ENCODE peak calls at places on chromosomes 7 and 10, in ten cellular contexts. One of them, this sample, is unnamed.

GRCh38 chr7:28044825-28045224 is 135.8 kb downstream of the JAZF1 start:
- DNase-seq in uterus: no peak
- DNase-seq in GM10248: no peak
- DNase-seq in foreskin fibroblast: no peak
- DNase-seq in lower lobe of right lung: no peak
- DNase-seq in adrenal gland: no peak
- DNase-seq in body of pancreas: no peak
- DNase-seq in brain microvascular endothelial cell: no peak
- DNase-seq in CD8-positive, alpha-beta T cell: no peak
- DNase-seq in fibroblast of the aortic adventitia: no peak
- DNase-seq in this sample: no peak

GRCh38 chr7:98186452-98187137 is 24.6 kb upstream of the BHLHA15 start:
- DNase-seq in lower lobe of right lung: no peak
- DNase-seq in adrenal gland: no peak
- DNase-seq in GM10248: no peak
- DNase-seq in uterus: no peak
- DNase-seq in body of pancreas: no peak
- DNase-seq in CD8-positive, alpha-beta T cell: no peak
- DNase-seq in foreskin fibroblast: no peak
- DNase-seq in brain microvascular endothelial cell: peak; percentile 37
- DNase-seq in fibroblast of the aortic adventitia: peak; percentile 87
- DNase-seq in this sample: no peak

GRCh38 chr7:33854951-33855350 is 50.4 kb upstream of the BMPER start:
- DNase-seq in fibroblast of the aortic adventitia: peak; percentile 61
- DNase-seq in foreskin fibroblast: peak; percentile 90
- DNase-seq in adrenal gland: no peak
- DNase-seq in GM10248: no peak
- DNase-seq in CD8-positive, alpha-beta T cell: no peak
- DNase-seq in lower lobe of right lung: no peak
- DNase-seq in uterus: no peak
- DNase-seq in body of pancreas: no peak
- DNase-seq in brain microvascular endothelial cell: peak; percentile 47
- DNase-seq in this sample: no peak

GRCh38 chr10:132102717-132103110 is 37.0 kb downstream of the JAKMIP3 start:
- DNase-seq in lower lobe of right lung: no peak
- DNase-seq in adrenal gland: no peak
- DNase-seq in foreskin fibroblast: no peak
- DNase-seq in brain microvascular endothelial cell: no peak
- DNase-seq in body of pancreas: no peak
- DNase-seq in GM10248: no peak
- DNase-seq in fibroblast of the aortic adventitia: no peak
- DNase-seq in CD8-positive, alpha-beta T cell: no peak
- DNase-seq in uterus: no peak
- DNase-seq in this sample: no peak

GRCh38 chr7:70668606-70669358 is 463.2 kb upstream of the GALNT17 start:
- DNase-seq in brain microvascular endothelial cell: no peak
- DNase-seq in uterus: no peak
- DNase-seq in CD8-positive, alpha-beta T cell: no peak
- DNase-seq in fibroblast of the aortic adventitia: no peak
- DNase-seq in lower lobe of right lung: no peak
- DNase-seq in GM10248: no peak
- DNase-seq in adrenal gland: no peak
- DNase-seq in foreskin fibroblast: no peak
- DNase-seq in body of pancreas: peak; percentile 56
- DNase-seq in this sample: no peak

GRCh38 chr10:51063659-51064535 is 10.4 kb upstream of the PRKG1 start:
- DNase-seq in GM10248: no peak
- DNase-seq in brain microvascular endothelial cell: no peak
- DNase-seq in body of pancreas: no peak
- DNase-seq in adrenal gland: no peak
- DNase-seq in lower lobe of right lung: no peak
- DNase-seq in foreskin fibroblast: peak; percentile 29
- DNase-seq in CD8-positive, alpha-beta T cell: no peak
- DNase-seq in fibroblast of the aortic adventitia: peak; percentile 79
- DNase-seq in uterus: no peak
- DNase-seq in this sample: no peak

GRCh38 chr10:124972637-124973036 is 30.7 kb downstream of the ZRANB1 start:
- DNase-seq in lower lobe of right lung: no peak
- DNase-seq in GM10248: no peak
- DNase-seq in fibroblast of the aortic adventitia: no peak
- DNase-seq in foreskin fibroblast: no peak
- DNase-seq in brain microvascular endothelial cell: no peak
- DNase-seq in adrenal gland: no peak
- DNase-seq in body of pancreas: no peak
- DNase-seq in uterus: no peak
- DNase-seq in CD8-positive, alpha-beta T cell: no peak
- DNase-seq in this sample: no peak

GRCh38 chr10:11162828-11163599 is 145.3 kb downstream of the CELF2 start:
- DNase-seq in foreskin fibroblast: no peak
- DNase-seq in GM10248: peak; percentile 77
- DNase-seq in lower lobe of right lung: peak; percentile 82
- DNase-seq in fibroblast of the aortic adventitia: no peak
- DNase-seq in body of pancreas: peak; percentile 78
- DNase-seq in adrenal gland: peak; percentile 49
- DNase-seq in brain microvascular endothelial cell: no peak
- DNase-seq in CD8-positive, alpha-beta T cell: peak; percentile 85
- DNase-seq in uterus: no peak
- DNase-seq in this sample: peak; percentile 77

GRCh38 chr10:112732277-112732891 is 217.7 kb upstream of the TCF7L2 start:
- DNase-seq in brain microvascular endothelial cell: no peak
- DNase-seq in uterus: no peak
- DNase-seq in foreskin fibroblast: no peak
- DNase-seq in body of pancreas: no peak
- DNase-seq in fibroblast of the aortic adventitia: no peak
- DNase-seq in CD8-positive, alpha-beta T cell: no peak
- DNase-seq in adrenal gland: no peak
- DNase-seq in lower lobe of right lung: no peak
- DNase-seq in GM10248: no peak
- DNase-seq in this sample: no peak

GRCh38 chr10:21078410-21079329 is 181.6 kb upstream of the NEBL start:
- DNase-seq in lower lobe of right lung: peak; percentile 56
- DNase-seq in uterus: peak; percentile 60
- DNase-seq in CD8-positive, alpha-beta T cell: no peak
- DNase-seq in body of pancreas: peak; percentile 73
- DNase-seq in brain microvascular endothelial cell: peak; percentile 58
- DNase-seq in adrenal gland: peak; percentile 75
- DNase-seq in GM10248: peak; percentile 25
- DNase-seq in foreskin fibroblast: peak; percentile 57
- DNase-seq in fibroblast of the aortic adventitia: peak; percentile 80
- DNase-seq in this sample: no peak

GRCh38 chr10:125768217-125768616 is 7.4 kb downstream of the MMP21 start:
- DNase-seq in CD8-positive, alpha-beta T cell: no peak
- DNase-seq in body of pancreas: no peak
- DNase-seq in fibroblast of the aortic adventitia: peak; percentile 46
- DNase-seq in lower lobe of right lung: no peak
- DNase-seq in adrenal gland: no peak
- DNase-seq in GM10248: no peak
- DNase-seq in uterus: no peak
- DNase-seq in brain microvascular endothelial cell: no peak
- DNase-seq in foreskin fibroblast: peak; percentile 2
- DNase-seq in this sample: no peak

GRCh38 chr7:66758964-66759628 is 18.6 kb downstream of the RABGEF1 start:
- DNase-seq in adrenal gland: no peak
- DNase-seq in GM10248: no peak
- DNase-seq in fibroblast of the aortic adventitia: no peak
- DNase-seq in uterus: no peak
- DNase-seq in body of pancreas: peak; percentile 41
- DNase-seq in lower lobe of right lung: peak; percentile 67
- DNase-seq in brain microvascular endothelial cell: peak; percentile 9
- DNase-seq in foreskin fibroblast: no peak
- DNase-seq in CD8-positive, alpha-beta T cell: no peak
- DNase-seq in this sample: no peak

GRCh38 chr10:64659311-64659710 is 1138.1 kb downstream of the REEP3 start:
- DNase-seq in body of pancreas: no peak
- DNase-seq in fibroblast of the aortic adventitia: no peak
- DNase-seq in adrenal gland: no peak
- DNase-seq in foreskin fibroblast: no peak
- DNase-seq in GM10248: no peak
- DNase-seq in CD8-positive, alpha-beta T cell: no peak
- DNase-seq in uterus: no peak
- DNase-seq in brain microvascular endothelial cell: no peak
- DNase-seq in lower lobe of right lung: no peak
- DNase-seq in this sample: no peak

GRCh38 chr7:133633055-133633454 is 380.2 kb downstream of the EXOC4 start:
- DNase-seq in uterus: no peak
- DNase-seq in foreskin fibroblast: peak; percentile 53
- DNase-seq in brain microvascular endothelial cell: peak; percentile 32
- DNase-seq in GM10248: no peak
- DNase-seq in fibroblast of the aortic adventitia: peak; percentile 59
- DNase-seq in adrenal gland: no peak
- DNase-seq in lower lobe of right lung: no peak
- DNase-seq in CD8-positive, alpha-beta T cell: no peak
- DNase-seq in body of pancreas: no peak
- DNase-seq in this sample: no peak

GRCh38 chr7:16603633-16604032 is 41.9 kb downstream of the ANKMY2 start:
- DNase-seq in fibroblast of the aortic adventitia: no peak
- DNase-seq in brain microvascular endothelial cell: no peak
- DNase-seq in CD8-positive, alpha-beta T cell: no peak
- DNase-seq in GM10248: no peak
- DNase-seq in uterus: no peak
- DNase-seq in foreskin fibroblast: no peak
- DNase-seq in adrenal gland: no peak
- DNase-seq in lower lobe of right lung: no peak
- DNase-seq in body of pancreas: peak; percentile 36
- DNase-seq in this sample: no peak

GRCh38 chr7:16606704-16607103 is 38.9 kb downstream of the ANKMY2 start:
- DNase-seq in body of pancreas: no peak
- DNase-seq in GM10248: no peak
- DNase-seq in brain microvascular endothelial cell: no peak
- DNase-seq in adrenal gland: no peak
- DNase-seq in fibroblast of the aortic adventitia: no peak
- DNase-seq in foreskin fibroblast: no peak
- DNase-seq in CD8-positive, alpha-beta T cell: no peak
- DNase-seq in lower lobe of right lung: no peak
- DNase-seq in uterus: no peak
- DNase-seq in this sample: no peak

GRCh38 chr7:16599860-16600259 is 45.7 kb downstream of the ANKMY2 start:
- DNase-seq in body of pancreas: no peak
- DNase-seq in adrenal gland: no peak
- DNase-seq in CD8-positive, alpha-beta T cell: no peak
- DNase-seq in fibroblast of the aortic adventitia: no peak
- DNase-seq in brain microvascular endothelial cell: no peak
- DNase-seq in foreskin fibroblast: no peak
- DNase-seq in lower lobe of right lung: no peak
- DNase-seq in uterus: no peak
- DNase-seq in GM10248: no peak
- DNase-seq in this sample: no peak

GRCh38 chr7:16609842-16610450 is 35.6 kb downstream of the ANKMY2 start:
- DNase-seq in GM10248: peak; percentile 18
- DNase-seq in body of pancreas: no peak
- DNase-seq in CD8-positive, alpha-beta T cell: no peak
- DNase-seq in uterus: no peak
- DNase-seq in foreskin fibroblast: no peak
- DNase-seq in adrenal gland: no peak
- DNase-seq in fibroblast of the aortic adventitia: no peak
- DNase-seq in lower lobe of right lung: no peak
- DNase-seq in brain microvascular endothelial cell: no peak
- DNase-seq in this sample: no peak

DNA sequence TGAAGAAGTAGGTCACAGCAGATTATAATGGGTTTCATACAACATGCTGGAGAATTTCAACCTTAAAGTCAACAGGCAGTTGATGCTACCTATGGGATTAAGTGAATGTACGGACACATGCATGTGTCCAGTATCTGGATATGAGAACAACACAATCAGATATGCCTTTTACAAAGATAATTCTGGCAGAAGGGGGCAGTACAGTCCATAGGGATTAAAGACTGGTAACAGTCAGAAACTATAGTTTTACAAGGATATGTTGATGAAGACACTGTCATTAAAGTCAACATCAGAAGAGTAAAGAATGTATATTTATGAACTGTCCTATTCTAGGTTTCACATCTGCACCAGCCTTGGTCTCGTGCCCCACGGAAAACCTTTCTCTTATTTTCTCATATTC is 41.5 kb downstream of the ANKMY2 start:
- DNase-seq in CD8-positive, alpha-beta T cell: no peak
- DNase-seq in uterus: no peak
- DNase-seq in body of pancreas: no peak
- DNase-seq in fibroblast of the aortic adventitia: peak; percentile 26
- DNase-seq in GM10248: no peak
- DNase-seq in lower lobe of right lung: no peak
- DNase-seq in foreskin fibroblast: no peak
- DNase-seq in brain microvascular endothelial cell: no peak
- DNase-seq in adrenal gland: no peak
- DNase-seq in this sample: no peak
- TF ChIP-seq CTCF in CD8-positive, alpha-beta T cell: peak; percentile 21
- TF ChIP-seq CTCF in uterus: no peak
- TF ChIP-seq CTCF in body of pancreas: peak; percentile 31
- TF ChIP-seq CTCF in fibroblast of the aortic adventitia: peak; percentile 22
- TF ChIP-seq CTCF in GM10248: no peak
- TF ChIP-seq CTCF in lower lobe of right lung: peak; percentile 10
- TF ChIP-seq CTCF in foreskin fibroblast: no peak
- TF ChIP-seq CTCF in brain microvascular endothelial cell: peak; percentile 24
- TF ChIP-seq CTCF in adrenal gland: no peak
- TF ChIP-seq CTCF in this sample: no peak

DNA sequence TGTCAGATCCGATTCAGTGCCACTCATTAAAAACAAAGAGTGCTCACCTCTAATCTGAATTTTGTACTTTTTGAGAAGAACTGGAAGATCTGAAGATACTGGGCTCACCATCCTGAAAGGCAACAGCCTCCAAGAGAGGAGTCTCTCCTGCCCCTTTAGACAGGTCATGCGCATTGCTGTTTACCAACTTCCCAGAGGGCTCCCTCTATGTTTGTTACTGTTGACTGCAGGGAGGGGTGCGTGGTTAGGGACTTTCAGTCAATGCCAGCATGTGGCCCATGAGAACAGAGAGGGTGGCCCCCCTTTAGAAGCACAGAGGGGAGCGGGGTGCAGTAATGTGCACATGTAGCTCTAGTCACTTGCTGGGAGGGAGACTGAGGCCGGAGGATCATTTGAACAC is 33.1 kb upstream of the CABCOCO1 start:
- DNase-seq in foreskin fibroblast: no peak
- DNase-seq in CD8-positive, alpha-beta T cell: no peak
- DNase-seq in lower lobe of right lung: no peak
- DNase-seq in fibroblast of the aortic adventitia: no peak
- DNase-seq in uterus: no peak
- DNase-seq in body of pancreas: no peak
- DNase-seq in GM10248: no peak
- DNase-seq in brain microvascular endothelial cell: no peak
- DNase-seq in adrenal gland: no peak
- DNase-seq in this sample: no peak
- TF ChIP-seq CTCF in foreskin fibroblast: no peak
- TF ChIP-seq CTCF in CD8-positive, alpha-beta T cell: no peak
- TF ChIP-seq CTCF in lower lobe of right lung: no peak
- TF ChIP-seq CTCF in fibroblast of the aortic adventitia: no peak
- TF ChIP-seq CTCF in uterus: no peak
- TF ChIP-seq CTCF in body of pancreas: no peak
- TF ChIP-seq CTCF in GM10248: no peak
- TF ChIP-seq CTCF in brain microvascular endothelial cell: no peak
- TF ChIP-seq CTCF in adrenal gland: no peak
- TF ChIP-seq CTCF in this sample: no peak

GRCh38 chr10:109328001-109328400 is 595.3 kb downstream of the XPNPEP1 start:
- DNase-seq in GM10248: no peak
- DNase-seq in lower lobe of right lung: no peak
- DNase-seq in fibroblast of the aortic adventitia: no peak
- DNase-seq in foreskin fibroblast: no peak
- DNase-seq in adrenal gland: no peak
- DNase-seq in uterus: no peak
- DNase-seq in brain microvascular endothelial cell: no peak
- DNase-seq in CD8-positive, alpha-beta T cell: no peak
- DNase-seq in body of pancreas: no peak
- DNase-seq in this sample: no peak
- TF ChIP-seq CTCF in GM10248: no peak
- TF ChIP-seq CTCF in lower lobe of right lung: no peak
- TF ChIP-seq CTCF in fibroblast of the aortic adventitia: no peak
- TF ChIP-seq CTCF in foreskin fibroblast: no peak
- TF ChIP-seq CTCF in adrenal gland: no peak
- TF ChIP-seq CTCF in uterus: no peak
- TF ChIP-seq CTCF in brain microvascular endothelial cell: peak; percentile 12
- TF ChIP-seq CTCF in CD8-positive, alpha-beta T cell: no peak
- TF ChIP-seq CTCF in body of pancreas: no peak
- TF ChIP-seq CTCF in this sample: no peak

GRCh38 chr10:86523348-86523747 is 1.8 kb upstream of the WAPL start:
- DNase-seq in foreskin fibroblast: no peak
- DNase-seq in uterus: no peak
- DNase-seq in adrenal gland: no peak
- DNase-seq in lower lobe of right lung: no peak
- DNase-seq in brain microvascular endothelial cell: no peak
- DNase-seq in GM10248: no peak
- DNase-seq in body of pancreas: no peak
- DNase-seq in CD8-positive, alpha-beta T cell: no peak
- DNase-seq in fibroblast of the aortic adventitia: peak; percentile 47
- DNase-seq in this sample: no peak
- TF ChIP-seq CTCF in foreskin fibroblast: peak; percentile 20
- TF ChIP-seq CTCF in uterus: no peak
- TF ChIP-seq CTCF in adrenal gland: no peak
- TF ChIP-seq CTCF in lower lobe of right lung: peak; percentile 20
- TF ChIP-seq CTCF in brain microvascular endothelial cell: peak; percentile 40
- TF ChIP-seq CTCF in GM10248: peak; percentile 1
- TF ChIP-seq CTCF in body of pancreas: peak; percentile 23
- TF ChIP-seq CTCF in CD8-positive, alpha-beta T cell: no peak
- TF ChIP-seq CTCF in fibroblast of the aortic adventitia: peak; percentile 43
- TF ChIP-seq CTCF in this sample: no peak

This sample was measured in GM06990.